ENCODE peak calls at places on chromosomes 2 and 18, in seven cellular contexts. R is fibroblast of gingiva; S is activated T-helper 1 cell treated with anti-CD3 and anti-CD28 coated beads, Interleukin-2, amount 50 U/mL, for 16 hours; A is thoracic aorta; Z is NT2/D1; U is amygdala; J is pons. N is an unnamed sample.

GRCh38 chr2:191565647-191566198 is 112.2 kb upstream of the NABP1 start:
- DNase-seq in R (no peak), S (no peak), A (no peak), Z (no peak), U (no peak), J (peak), N (no peak)

GRCh38 chr2:201261471-201261870 is 1.1 kb downstream of the CASP8 start:
- DNase-seq in R (no peak), S (peak), A (no peak), Z (no peak), U (no peak), J (no peak), N (no peak)

GRCh38 chr2:42029639-42030195 is 18.1 kb upstream of the PKDCC start:
- DNase-seq in R (no peak), S (no peak), A (no peak), Z (no peak), U (no peak), J (no peak), N (no peak)

GRCh38 chr2:111139637-111140317 is 19.1 kb downstream of the BCL2L11 start:
- DNase-seq in R (no peak), S (no peak), A (no peak), Z (no peak), U (no peak), J (no peak), N (no peak)

GRCh38 chr18:45749918-45750689 is 26.1 kb downstream of the SLC14A1 start:
- DNase-seq in R (no peak), S (no peak), A (no peak), Z (no peak), U (no peak), J (no peak), N (no peak)

GRCh38 chr2:217162533-217162932 is 302.7 kb upstream of the TNP1 start:
- DNase-seq in R (peak), S (no peak), A (no peak), Z (no peak), U (peak), J (peak), N (peak)

GRCh38 chr2:208657468-208657867 is 250.9 kb downstream of the PTH2R start:
- DNase-seq in R (no peak), S (no peak), A (no peak), Z (peak), U (no peak), J (no peak), N (no peak)

GRCh38 chr2:185676316-185676715 is 62.3 kb upstream of the FSIP2 start:
- DNase-seq in R (no peak), S (no peak), A (no peak), Z (no peak), U (no peak), J (no peak), N (no peak)

GRCh38 chr2:46632349-46632748 is 153.0 kb downstream of the TMEM247 start:
- DNase-seq in R (peak), S (no peak), A (no peak), Z (peak), U (no peak), J (peak), N (no peak)

GRCh38 chr2:83234291-83234690 is 1224.8 kb downstream of the SUCLG1 start:
- DNase-seq in R (no peak), S (no peak), A (no peak), Z (no peak), U (no peak), J (no peak), N (no peak)

GRCh38 chr2:103959174-103960125 is 894.5 kb upstream of the POU3F3 start:
- DNase-seq in R (peak), S (no peak), A (no peak), Z (peak), U (peak), J (peak), N (peak)

GRCh38 chr18:7064346-7064745 is 53.3 kb downstream of the LAMA1 start:
- DNase-seq in R (no peak), S (no peak), A (no peak), Z (no peak), U (no peak), J (no peak), N (no peak)

GRCh38 chr2:233501198-233502076 is 65.1 kb downstream of the USP40 start:
- DNase-seq in R (no peak), S (no peak), A (no peak), Z (no peak), U (no peak), J (peak), N (no peak)

GRCh38 chr2:164061129-164061746 is 325.4 kb upstream of the FIGN start:
- DNase-seq in R (peak), S (no peak), A (no peak), Z (peak), U (no peak), J (peak), N (peak)

GRCh38 chr2:212147921-212148513 is 390.6 kb downstream of the ERBB4 start:
- DNase-seq in R (no peak), S (no peak), A (no peak), Z (no peak), U (no peak), J (peak), N (no peak)

GRCh38 chr18:56062931-56063330 is 474.9 kb upstream of the TCF4 start:
- DNase-seq in R (no peak), S (no peak), A (no peak), Z (no peak), U (no peak), J (no peak), N (no peak)

GRCh38 chr2:3108105-3108504 is 269.5 kb downstream of the EIPR1 start:
- DNase-seq in R (no peak), S (no peak), A (no peak), Z (no peak), U (no peak), J (no peak), N (no peak)

GRCh38 chr2:95539836-95540235 is 52.0 kb upstream of the TRIM43 start:
- DNase-seq in R (no peak), S (no peak), A (no peak), Z (no peak), U (no peak), J (peak), N (no peak)

GRCh38 chr2:24521162-24521857 is 30.3 kb downstream of the NCOA1 start:
- DNase-seq in R (no peak), S (no peak), A (no peak), Z (no peak), U (no peak), J (no peak), N (no peak)

GRCh38 chr2:207621640-207622039 is 3.6 kb downstream of the METTL21A start:
- DNase-seq in R (no peak), S (no peak), A (no peak), Z (no peak), U (no peak), J (no peak), N (no peak)

GRCh38 chr2:128276878-128277675 is 41.6 kb downstream of the HS6ST1 start:
- DNase-seq in R (no peak), S (peak), A (no peak), Z (no peak), U (no peak), J (no peak), N (no peak)

GRCh38 chr2:71000780-71001591 is 6.3 kb upstream of the TEX261 start:
- DNase-seq in R (peak), S (peak), A (no peak), Z (peak), U (peak), J (peak), N (peak)

GRCh38 chr2:166197446-166197845 is 69.6 kb upstream of the SCN1A start:
- DNase-seq in R (peak), S (no peak), A (no peak), Z (no peak), U (no peak), J (no peak), N (no peak)

GRCh38 chr2:235098273-235098672 is 146.5 kb downstream of the SH3BP4 start:
- DNase-seq in R (no peak), S (no peak), A (no peak), Z (no peak), U (no peak), J (no peak), N (no peak)

GRCh38 chr2:9754532-9754887 is 88.8 kb upstream of the TAF1B start:
- DNase-seq in R (no peak), S (no peak), A (no peak), Z (no peak), U (no peak), J (no peak), N (no peak)

GRCh38 chr2:105179469-105180372 is 61.8 kb upstream of the GPR45 start:
- DNase-seq in R (peak), S (no peak), A (no peak), Z (peak), U (peak), J (peak), N (peak)

GRCh38 chr2:16219292-16219975 is 279.1 kb downstream of the MYCN start:
- DNase-seq in R (no peak), S (no peak), A (no peak), Z (no peak), U (no peak), J (no peak), N (no peak)